ENCODE peak calls at places on chromosome 6, in five cellular contexts. T, G, V, K and U are unnamed samples.
A peak's percentile ranks its signal among the peaks of the same experiment; 100 is the strongest.

GRCh38 chr6:95848717-95849116 is 167.1 kb upstream of the FUT9 start:
- DNase-seq in G (no peak), K (no peak), T (peak; percentile 32), V (no peak), U (no peak)

GRCh38 chr6:169556758-169557505 is 144.9 kb downstream of the WDR27 start:
- DNase-seq in K (no peak), T (no peak), G (no peak), V (peak; percentile 50), U (no peak)

GRCh38 chr6:34455831-34456230 is 10.0 kb upstream of the PACSIN1 start:
- DNase-seq in G (no peak), V (no peak), K (no peak), T (peak; percentile 32), U (no peak)

GRCh38 chr6:40164345-40164755 is 230.1 kb upstream of the MOCS1 start:
- DNase-seq in V (no peak), K (peak; percentile 13), G (no peak), T (no peak), U (no peak)

GRCh38 chr6:88761237-88762031 is 202.0 kb downstream of the RNGTT start:
- DNase-seq in V (no peak), K (no peak), T (no peak), G (no peak), U (no peak)

GRCh38 chr6:136576821-136577220 is 26.6 kb upstream of the MAP7 start:
- DNase-seq in K (no peak), T (no peak), G (no peak), V (no peak), U (no peak)

GRCh38 chr6:12494161-12494560 is 204.0 kb downstream of the EDN1 start:
- DNase-seq in T (no peak), K (no peak), G (no peak), V (no peak), U (no peak)

GRCh38 chr6:16136536-16137450 is 7.9 kb downstream of the MYLIP start:
- DNase-seq in K (no peak), T (no peak), V (no peak), G (no peak), U (no peak)

GRCh38 chr6:28172006-28172405 is 30.3 kb downstream of the ZKSCAN8 start:
- DNase-seq in V (no peak), K (no peak), T (no peak), G (no peak), U (no peak)

GRCh38 chr6:39077882-39078594 is 29.5 kb downstream of the GLP1R start:
- DNase-seq in G (no peak), T (no peak), K (no peak), V (no peak), U (no peak)

GRCh38 chr6:138957484-138957883 is 30.6 kb downstream of the REPS1 start:
- DNase-seq in V (no peak), T (no peak), K (no peak), G (no peak), U (no peak)

GRCh38 chr6:138455746-138456392 is 43.4 kb downstream of the NHSL1 start:
- DNase-seq in G (no peak), V (no peak), K (no peak), T (no peak), U (no peak)

GRCh38 chr6:279630-280029 is 12.7 kb upstream of the DUSP22 start:
- DNase-seq in V (no peak), K (no peak), T (no peak), G (no peak), U (no peak)

GRCh38 chr6:16694789-16695188 is 66.5 kb downstream of the ATXN1 start:
- DNase-seq in G (no peak), V (no peak), T (no peak), K (no peak), U (no peak)

GRCh38 chr6:56683882-56684281 is 41.2 kb upstream of the DST start:
- DNase-seq in G (no peak), K (no peak), V (peak; percentile 42), T (no peak), U (no peak)

GRCh38 chr6:167572841-167573271 is 248.0 kb downstream of the TTLL2 start:
- DNase-seq in V (no peak), G (peak; percentile 63), K (no peak), T (no peak), U (no peak)

GRCh38 chr6:33631971-33632585 is 11.0 kb downstream of the ITPR3 start:
- DNase-seq in G (no peak), T (no peak), V (peak; percentile 52), K (no peak), U (no peak)

GRCh38 chr6:165231581-165232276 is 77.7 kb downstream of the C6orf118 start:
- DNase-seq in K (no peak), G (no peak), T (no peak), V (no peak), U (no peak)

GRCh38 chr6:57278570-57278969 is 38.9 kb upstream of the PRIM2 start:
- DNase-seq in K (no peak), V (no peak), T (no peak), G (no peak), U (no peak)

GRCh38 chr6:40049128-40049527 is 114.9 kb upstream of the MOCS1 start:
- DNase-seq in G (no peak), T (no peak), K (no peak), V (no peak), U (no peak)

GRCh38 chr6:119844385-119844784 is 494.8 kb upstream of the MAN1A1 start:
- DNase-seq in V (no peak), G (no peak), K (no peak), T (no peak), U (no peak)

GRCh38 chr6:20600831-20601230 is 66.6 kb downstream of the CDKAL1 start:
- DNase-seq in T (no peak), K (no peak), V (no peak), G (no peak), U (no peak)

GRCh38 chr6:144737998-144738397 is 452.9 kb downstream of the UTRN start:
- DNase-seq in T (no peak), V (no peak), G (no peak), K (no peak), U (no peak)

GRCh38 chr6:2931055-2931454 is 27.9 kb upstream of the SERPINB9 start:
- DNase-seq in V (no peak), G (no peak), T (no peak), K (no peak), U (no peak)

GRCh38 chr6:97392735-97393134 is 109.7 kb upstream of the MMS22L start:
- DNase-seq in G (no peak), T (no peak), K (no peak), V (no peak), U (no peak)

GRCh38 chr6:53027131-53027718 is 32.1 kb upstream of the GSTA4 start:
- DNase-seq in T (no peak), V (no peak), K (no peak), G (no peak), U (no peak)

GRCh38 chr6:85419046-85419759 is 30.7 kb upstream of the NT5E start:
- DNase-seq in V (no peak), T (no peak), K (no peak), G (no peak), U (no peak)

GRCh38 chr6:79239538-79240168 is 5.2 kb upstream of the HMGN3 start:
- DNase-seq in K (no peak), G (no peak), T (no peak), V (no peak), U (no peak)

GRCh38 chr6:78131521-78131920 is 478.7 kb downstream of the MEI4 start:
- DNase-seq in V (no peak), K (no peak), T (no peak), G (no peak), U (no peak)

GRCh38 chr6:152124432-152125074 is 317.1 kb downstream of the ESR1 start:
- DNase-seq in T (no peak), V (no peak), K (no peak), G (no peak), U (no peak)

DNA sequence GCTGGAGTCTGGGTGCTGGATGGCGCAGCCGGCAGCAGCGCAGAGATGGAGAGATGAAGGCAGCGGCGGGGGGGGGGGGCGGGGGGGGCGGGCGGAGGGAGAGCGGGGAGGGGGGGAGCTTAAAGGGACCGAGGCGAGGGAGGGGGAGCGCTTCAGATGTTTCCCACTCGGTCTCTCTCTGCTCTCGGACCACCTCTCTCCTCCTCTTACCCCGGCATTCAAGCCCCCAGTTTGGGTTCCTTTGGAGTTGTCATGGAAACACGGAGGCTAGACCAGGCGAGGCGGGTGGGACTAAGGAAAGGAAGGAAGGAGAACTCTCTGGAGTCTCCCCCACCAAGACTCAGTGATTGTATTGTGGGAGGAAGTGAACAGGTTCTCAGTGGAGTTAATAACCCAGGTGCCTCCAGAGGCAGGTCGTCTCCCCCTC is at the start of gene PRRT1:
- DNase-seq in V (no peak), K (peak; percentile 39), T (no peak), G (no peak), U (no peak)
- H3K27ac ChIP-seq in V (peak within 1 kb of the TSS; percentile 85), K (peak within 1 kb of the TSS; percentile 97), T (no peak within 1 kb of the TSS), G (peak within 1 kb of the TSS; percentile 92), U (peak within 1 kb of the TSS; percentile 63)

GRCh38 chr6:31727717-31728671 is 1.1 kb downstream of the DDAH2 start:
- DNase-seq in V (no peak), T (peak; percentile 87), K (peak; percentile 49), G (peak; percentile 81), U (no peak)

GRCh38 chr6:31729979-31730630 is 1.0 kb upstream of the DDAH2 start:
- DNase-seq in T (peak; percentile 94), V (peak; percentile 90), G (peak; percentile 97), K (peak; percentile 94), U (peak; percentile 86)

GRCh38 chr6:31728767-31729514 is at the start of gene DDAH2:
- DNase-seq in T (peak; percentile 86), V (peak; percentile 33), G (no peak), K (peak; percentile 38), U (no peak)

GRCh38 chr6:31730631-31731086 is 1.6 kb upstream of the DDAH2 start:
- DNase-seq in G (no peak), T (peak; percentile 71), V (no peak), K (no peak), U (no peak)

GRCh38 chr6:31729515-31729978 is 448 bp upstream of the DDAH2 start:
- DNase-seq in K (peak; percentile 95), T (peak; percentile 96), V (peak; percentile 97), G (peak; percentile 97), U (peak; percentile 95)
- TF ChIP-seq POLR2A in K (peak; percentile 50), T (peak; percentile 18), V (peak; percentile 79), G (peak; percentile 23), U (peak; percentile 64)

GRCh38 chr6:11197846-11198245 is 34.6 kb downstream of the NEDD9 start:
- DNase-seq in T (no peak), V (no peak), K (no peak), G (no peak), U (no peak)
- H3K27ac ChIP-seq in T (peak overlapping the region; percentile 13), V (no peak overlapping the region), K (no peak overlapping the region), G (no peak overlapping the region), U (no peak overlapping the region)

DNA sequence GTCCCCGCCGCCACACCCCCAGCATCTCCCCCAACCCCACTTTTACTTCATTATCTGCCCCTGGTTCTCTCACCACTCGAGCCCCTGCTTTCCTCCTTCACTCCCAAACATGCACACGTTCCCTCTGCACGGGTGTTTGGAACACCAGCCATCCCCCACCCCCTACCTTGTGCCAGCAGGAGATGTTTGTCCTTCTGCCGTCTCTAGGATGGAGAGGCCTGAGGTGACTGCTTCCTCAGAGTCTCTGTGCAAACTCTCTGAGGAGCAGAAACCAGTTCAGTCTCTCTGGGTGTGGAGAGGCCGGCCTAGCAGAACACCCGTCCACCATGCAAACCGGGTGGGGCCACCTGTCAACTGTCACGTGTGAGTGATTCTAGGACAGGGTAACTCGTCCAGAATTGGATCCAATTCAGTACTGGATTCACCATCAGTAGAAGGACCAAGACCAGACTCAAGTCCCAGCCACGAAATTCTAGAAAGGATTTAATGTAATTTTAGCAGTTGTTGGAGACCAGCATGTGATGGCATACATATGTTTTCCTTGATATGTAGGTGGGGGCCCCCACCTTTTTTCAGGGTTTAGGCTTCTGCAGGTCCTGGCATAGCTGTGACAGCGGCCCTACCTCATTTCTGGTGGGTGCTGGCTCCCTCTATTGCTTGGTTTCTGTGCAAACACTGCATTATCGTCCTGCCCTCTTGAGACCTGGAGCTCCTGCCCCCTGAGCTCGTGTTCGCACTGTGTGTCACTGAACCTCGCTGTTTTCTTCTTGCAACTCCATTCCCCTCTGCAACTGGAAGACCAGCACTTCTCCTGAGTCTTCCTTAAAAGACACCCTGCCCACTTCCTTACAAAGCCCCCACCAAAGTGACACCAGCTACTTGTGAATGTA is at the start of gene RAET1E:
- DNase-seq in T (no peak), G (no peak), V (peak; percentile 31), K (no peak), U (no peak)
- TF ChIP-seq POLR2A in T (no peak), G (no peak), V (no peak), K (no peak), U (no peak)